ENCODE peak calls at places on chromosomes 5 and 9, in five cellular contexts. C is transverse colon, Q is spleen, Y is stomach, A is suprapubic skin. K is an unnamed sample.

GRCh38 chr5:167511-167910 is 23.8 kb upstream of the LRRC14B start:
- DNase-seq in C (no peak), Q (peak), Y (peak), A (no peak), K (no peak)

GRCh38 chr5:73630760-73631159 is 4.8 kb downstream of the ARHGEF28 start:
- DNase-seq in C (no peak), Q (no peak), Y (no peak), A (no peak), K (no peak)

GRCh38 chr9:63728287-63728686 is 1556.7 kb downstream of the FOXD4L5 start:
- DNase-seq in C (no peak), Q (no peak), Y (no peak), A (no peak), K (no peak)

GRCh38 chr9:110047955-110048472 is 159.9 kb downstream of the C9orf152 start:
- DNase-seq in C (no peak), Q (peak), Y (no peak), A (peak), K (no peak)

GRCh38 chr5:163595851-163596399 is 90.5 kb downstream of the MAT2B start:
- DNase-seq in C (no peak), Q (no peak), Y (no peak), A (no peak), K (no peak)

GRCh38 chr5:139138109-139138508 is 60.1 kb downstream of the SIL1 start:
- DNase-seq in C (no peak), Q (no peak), Y (no peak), A (no peak), K (no peak)

GRCh38 chr9:75084081-75084672 is 3.8 kb downstream of the NMRK1 start:
- DNase-seq in C (no peak), Q (no peak), Y (no peak), A (no peak), K (no peak)

GRCh38 chr5:51475628-51476027 is 92.4 kb downstream of the ISL1 start:
- DNase-seq in C (no peak), Q (no peak), Y (no peak), A (no peak), K (no peak)

GRCh38 chr9:81879501-81879916 is 48.7 kb upstream of the SPATA31D4 start:
- DNase-seq in C (peak), Q (no peak), Y (no peak), A (no peak), K (no peak)

GRCh38 chr5:9820696-9821449 is 190.7 kb upstream of the TAS2R1 start:
- DNase-seq in C (no peak), Q (no peak), Y (no peak), A (no peak), K (no peak)

GRCh38 chr9:106885451-106885850 is 22.5 kb downstream of the ZNF462 start:
- DNase-seq in C (no peak), Q (no peak), Y (no peak), A (no peak), K (no peak)

GRCh38 chr5:15752886-15753285 is 252.9 kb downstream of the FBXL7 start:
- DNase-seq in C (no peak), Q (no peak), Y (no peak), A (no peak), K (no peak)

GRCh38 chr5:154884424-154884823 is 26.0 kb downstream of the CNOT8 start:
- DNase-seq in C (no peak), Q (no peak), Y (no peak), A (no peak), K (no peak)

GRCh38 chr5:154881986-154882385 is 23.6 kb downstream of the CNOT8 start:
- DNase-seq in C (no peak), Q (no peak), Y (no peak), A (no peak), K (no peak)

GRCh38 chr5:154873791-154874331 is 15.4 kb downstream of the CNOT8 start:
- DNase-seq in C (no peak), Q (no peak), Y (no peak), A (no peak), K (no peak)

GRCh38 chr5:154878642-154879335 is 20.4 kb downstream of the CNOT8 start:
- DNase-seq in C (no peak), Q (no peak), Y (no peak), A (no peak), K (no peak)
- TF ChIP-seq POLR2AphosphoS5 in C (no peak), Q (no peak), Y (no peak), A (no peak), K (no peak)

GRCh38 chr5:69213513-69214215 is 21.0 kb upstream of the CDK7 start:
- DNase-seq in C (no peak), Q (no peak), Y (no peak), A (no peak), K (no peak)
- TF ChIP-seq POLR2AphosphoS5 in C (no peak), Q (no peak), Y (no peak), A (no peak), K (no peak)

GRCh38 chr5:148388692-148389091 is 4.9 kb downstream of the FBXO38 start:
- DNase-seq in C (no peak), Q (no peak), Y (no peak), A (no peak), K (no peak)

GRCh38 chr5:148391422-148391821 is 7.7 kb downstream of the FBXO38 start:
- DNase-seq in C (no peak), Q (no peak), Y (no peak), A (no peak), K (no peak)

GRCh38 chr5:148393390-148393741 is 9.6 kb downstream of the FBXO38 start:
- DNase-seq in C (no peak), Q (no peak), Y (no peak), A (no peak), K (no peak)

GRCh38 chr5:148387325-148387724 is 3.6 kb downstream of the FBXO38 start:
- DNase-seq in C (no peak), Q (no peak), Y (no peak), A (no peak), K (no peak)

DNA sequence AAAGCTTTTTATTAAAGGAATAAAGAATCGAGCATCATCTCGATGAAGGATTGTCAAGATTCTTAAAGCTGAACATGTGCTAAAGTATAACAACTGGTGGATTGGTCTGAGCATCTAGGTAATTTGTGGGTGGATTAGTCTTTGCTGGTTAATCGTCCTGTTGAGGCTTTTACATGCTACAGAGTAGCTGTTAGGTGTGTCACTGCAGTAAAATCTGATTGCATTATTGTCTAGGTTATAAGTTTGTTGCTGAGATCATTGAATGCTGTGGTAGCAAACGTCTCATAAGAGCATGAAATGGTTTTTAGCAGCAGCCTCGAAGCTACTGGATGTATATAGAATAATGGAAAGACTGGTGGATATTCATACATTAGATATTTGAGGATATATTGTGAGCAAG is 7.2 kb downstream of the FBXO38 start:
- DNase-seq in C (no peak), Q (no peak), Y (no peak), A (no peak), K (no peak)
- TF ChIP-seq POLR2AphosphoS5 in C (no peak), Q (no peak), Y (no peak), A (no peak), K (no peak)

GRCh38 chr5:125552486-125552885 is 806.0 kb upstream of the ZNF608 start:
- DNase-seq in C (no peak), Q (no peak), Y (no peak), A (no peak), K (no peak)
- TF ChIP-seq POLR2AphosphoS5 in C (no peak), Q (no peak), Y (no peak), A (no peak), K (no peak)

GRCh38 chr9:136849038-136849959 is at the start of gene PHPT1:
- DNase-seq in C (peak), Q (peak), Y (peak), A (peak), K (peak)

GRCh38 chr9:136848393-136849037 is 694 bp upstream of the PHPT1 start:
- DNase-seq in C (peak), Q (no peak), Y (peak), A (peak), K (no peak)

GRCh38 chr9:136846376-136847064 is 2.7 kb upstream of the PHPT1 start:
- DNase-seq in C (no peak), Q (no peak), Y (no peak), A (no peak), K (no peak)

GRCh38 chr9:136847065-136847826 is 2.0 kb upstream of the PHPT1 start:
- DNase-seq in C (peak), Q (no peak), Y (peak), A (peak), K (no peak)

DNA sequence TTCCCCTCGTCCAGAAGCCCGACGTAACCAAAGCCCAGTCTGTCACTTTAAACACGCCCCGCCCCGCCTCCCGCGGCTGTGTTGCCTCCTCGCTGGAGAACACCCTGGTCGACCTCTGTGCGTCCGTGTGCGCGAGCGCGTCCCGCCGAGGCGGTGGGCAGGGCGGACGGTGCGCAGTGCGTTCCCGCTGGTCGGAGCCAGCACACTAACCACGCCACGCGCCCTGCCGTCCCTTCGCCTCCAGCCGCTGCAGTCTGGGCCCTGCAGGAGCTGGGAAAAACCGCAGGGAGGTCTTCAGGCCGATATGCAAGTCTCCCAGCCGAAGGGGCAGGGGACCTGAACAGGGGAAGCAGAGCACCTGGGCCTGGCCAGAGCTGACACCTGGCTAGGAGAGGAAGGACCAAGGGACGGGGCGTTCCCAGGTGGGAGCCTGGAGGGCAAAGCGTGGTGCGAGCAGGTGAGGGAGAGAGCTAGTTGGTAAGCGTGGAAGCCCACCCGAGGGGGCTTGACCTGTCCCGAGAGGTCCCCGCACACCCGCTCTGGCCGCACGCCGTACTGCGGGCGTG is 1.3 kb upstream of the PHPT1 start:
- DNase-seq in C (peak), Q (peak), Y (peak), A (peak), K (peak)
- TF ChIP-seq POLR2AphosphoS5 in C (peak), Q (peak), Y (peak), A (no peak), K (peak)

GRCh38 chr9:91753711-91754110 is 196.3 kb downstream of the ROR2 start:
- DNase-seq in C (no peak), Q (no peak), Y (no peak), A (no peak), K (no peak)

GRCh38 chr9:91746904-91747303 is 203.1 kb downstream of the ROR2 start:
- DNase-seq in C (no peak), Q (no peak), Y (no peak), A (peak), K (no peak)

GRCh38 chr9:91751922-91752321 is 198.1 kb downstream of the ROR2 start:
- DNase-seq in C (no peak), Q (no peak), Y (no peak), A (no peak), K (no peak)

GRCh38 chr9:91746357-91746756 is 203.7 kb downstream of the ROR2 start:
- DNase-seq in C (no peak), Q (no peak), Y (no peak), A (peak), K (no peak)

DNA sequence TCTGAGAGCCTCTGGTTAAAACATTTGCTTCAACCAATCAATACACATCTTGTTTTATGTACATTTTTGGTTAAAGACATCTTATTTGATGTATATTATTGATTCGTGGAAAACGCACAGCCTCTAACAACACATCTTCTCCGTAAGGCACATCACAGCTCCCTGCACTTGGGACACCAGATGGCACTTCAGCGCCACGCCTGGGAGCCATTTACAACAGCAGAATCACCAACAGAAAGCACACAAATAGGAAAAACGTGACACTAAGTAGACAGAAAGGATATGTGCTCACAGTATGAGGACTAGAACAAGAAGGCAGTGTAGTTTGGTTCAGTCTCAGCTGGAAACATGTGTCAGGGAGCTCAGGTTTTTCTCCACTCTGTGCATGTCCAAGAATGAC is 199.7 kb downstream of the ROR2 start:
- DNase-seq in C (no peak), Q (peak), Y (no peak), A (no peak), K (no peak)
- TF ChIP-seq POLR2AphosphoS5 in C (no peak), Q (no peak), Y (no peak), A (no peak), K (no peak)

GRCh38 chr9:124283232-124283814 is 25.6 kb downstream of the NEK6 start:
- DNase-seq in C (no peak), Q (no peak), Y (no peak), A (no peak), K (no peak)
- TF ChIP-seq POLR2AphosphoS5 in C (no peak), Q (no peak), Y (no peak), A (no peak), K (no peak)